ENCODE peak calls at places on chromosomes 16 and 17, in eight cellular contexts. One of them, this sample, is unnamed.

GRCh38 chr17:74677558-74678466 is 34.9 kb downstream of the CD300LF start:
- DNase-seq in adipocyte: no peak
- DNase-seq in GM12878: no peak
- DNase-seq in mammary epithelial cell: no peak
- DNase-seq in IMR-90: peak; percentile 2
- DNase-seq in NT2/D1: no peak
- DNase-seq in SK-N-SH: peak; percentile 77
- DNase-seq in fibroblast of lung: peak; percentile 15
- DNase-seq in this sample: no peak

GRCh38 chr16:21060027-21060510 is 90.6 kb downstream of the DNAH3 start:
- DNase-seq in adipocyte: no peak
- DNase-seq in GM12878: no peak
- DNase-seq in mammary epithelial cell: no peak
- DNase-seq in IMR-90: no peak
- DNase-seq in NT2/D1: no peak
- DNase-seq in SK-N-SH: no peak
- DNase-seq in fibroblast of lung: no peak
- DNase-seq in this sample: no peak

GRCh38 chr16:57871457-57871856 is 69.2 kb upstream of the KIFC3 start:
- DNase-seq in adipocyte: peak; percentile 63
- DNase-seq in GM12878: no peak
- DNase-seq in mammary epithelial cell: peak; percentile 59
- DNase-seq in IMR-90: peak; percentile 76
- DNase-seq in NT2/D1: no peak
- DNase-seq in SK-N-SH: no peak
- DNase-seq in fibroblast of lung: peak; percentile 31
- DNase-seq in this sample: no peak

GRCh38 chr16:89658221-89658879 is 714 bp downstream of the SPATA33 start:
- DNase-seq in adipocyte: peak; percentile 57
- DNase-seq in GM12878: no peak
- DNase-seq in mammary epithelial cell: no peak
- DNase-seq in IMR-90: no peak
- DNase-seq in NT2/D1: no peak
- DNase-seq in SK-N-SH: peak; percentile 71
- DNase-seq in fibroblast of lung: no peak
- DNase-seq in this sample: no peak

GRCh38 chr16:31888735-31889134 is 15.1 kb downstream of the ZNF267 start:
- DNase-seq in adipocyte: no peak
- DNase-seq in GM12878: no peak
- DNase-seq in mammary epithelial cell: no peak
- DNase-seq in IMR-90: no peak
- DNase-seq in NT2/D1: no peak
- DNase-seq in SK-N-SH: no peak
- DNase-seq in fibroblast of lung: no peak
- DNase-seq in this sample: no peak

GRCh38 chr16:1821861-1822611 is 4.6 kb downstream of the HAGH start:
- DNase-seq in adipocyte: no peak
- DNase-seq in GM12878: no peak
- DNase-seq in mammary epithelial cell: peak; percentile 40
- DNase-seq in IMR-90: no peak
- DNase-seq in NT2/D1: no peak
- DNase-seq in SK-N-SH: no peak
- DNase-seq in fibroblast of lung: no peak
- DNase-seq in this sample: no peak

GRCh38 chr17:75047398-75048098 is 523 bp downstream of the KCTD2 start:
- DNase-seq in adipocyte: peak; percentile 44
- DNase-seq in GM12878: no peak
- DNase-seq in mammary epithelial cell: no peak
- DNase-seq in IMR-90: no peak
- DNase-seq in NT2/D1: no peak
- DNase-seq in SK-N-SH: no peak
- DNase-seq in fibroblast of lung: no peak
- DNase-seq in this sample: no peak

GRCh38 chr16:83200005-83200779 is 573.4 kb downstream of the CDH13 start:
- DNase-seq in adipocyte: no peak
- DNase-seq in GM12878: no peak
- DNase-seq in mammary epithelial cell: peak; percentile 90
- DNase-seq in IMR-90: peak; percentile 22
- DNase-seq in NT2/D1: no peak
- DNase-seq in SK-N-SH: no peak
- DNase-seq in fibroblast of lung: no peak
- DNase-seq in this sample: no peak

GRCh38 chr16:19118938-19119431 is 5.2 kb downstream of the ITPRIPL2 start:
- DNase-seq in adipocyte: peak; percentile 95
- DNase-seq in GM12878: no peak
- DNase-seq in mammary epithelial cell: peak; percentile 81
- DNase-seq in IMR-90: peak; percentile 95
- DNase-seq in NT2/D1: no peak
- DNase-seq in SK-N-SH: no peak
- DNase-seq in fibroblast of lung: peak; percentile 93
- DNase-seq in this sample: no peak

GRCh38 chr16:81786321-81786720 is 7.2 kb downstream of the PLCG2 start:
- DNase-seq in adipocyte: no peak
- DNase-seq in GM12878: no peak
- DNase-seq in mammary epithelial cell: peak; percentile 84
- DNase-seq in IMR-90: peak; percentile 6
- DNase-seq in NT2/D1: peak; percentile 35
- DNase-seq in SK-N-SH: no peak
- DNase-seq in fibroblast of lung: no peak
- DNase-seq in this sample: no peak

GRCh38 chr17:63082952-63083351 is 116.9 kb downstream of the TANC2 start:
- DNase-seq in adipocyte: peak; percentile 13
- DNase-seq in GM12878: no peak
- DNase-seq in mammary epithelial cell: peak; percentile 14
- DNase-seq in IMR-90: peak; percentile 55
- DNase-seq in NT2/D1: no peak
- DNase-seq in SK-N-SH: no peak
- DNase-seq in fibroblast of lung: peak; percentile 13
- DNase-seq in this sample: no peak

GRCh38 chr16:55735120-55735781 is 79.5 kb downstream of the SLC6A2 start:
- DNase-seq in adipocyte: no peak
- DNase-seq in GM12878: no peak
- DNase-seq in mammary epithelial cell: peak; percentile 62
- DNase-seq in IMR-90: no peak
- DNase-seq in NT2/D1: no peak
- DNase-seq in SK-N-SH: no peak
- DNase-seq in fibroblast of lung: no peak
- DNase-seq in this sample: no peak

GRCh38 chr17:19781488-19782458 is 33.7 kb upstream of the ALDH3A1 start:
- DNase-seq in adipocyte: no peak
- DNase-seq in GM12878: no peak
- DNase-seq in mammary epithelial cell: no peak
- DNase-seq in IMR-90: no peak
- DNase-seq in NT2/D1: no peak
- DNase-seq in SK-N-SH: no peak
- DNase-seq in fibroblast of lung: no peak
- DNase-seq in this sample: no peak

GRCh38 chr16:55572439-55572838 is 6.0 kb downstream of the CAPNS2 start:
- DNase-seq in adipocyte: peak; percentile 49
- DNase-seq in GM12878: no peak
- DNase-seq in mammary epithelial cell: no peak
- DNase-seq in IMR-90: no peak
- DNase-seq in NT2/D1: no peak
- DNase-seq in SK-N-SH: no peak
- DNase-seq in fibroblast of lung: peak; percentile 39
- DNase-seq in this sample: no peak

GRCh38 chr17:40534431-40535189 is 30.7 kb downstream of the CCR7 start:
- DNase-seq in adipocyte: no peak
- DNase-seq in GM12878: no peak
- DNase-seq in mammary epithelial cell: no peak
- DNase-seq in IMR-90: no peak
- DNase-seq in NT2/D1: no peak
- DNase-seq in SK-N-SH: no peak
- DNase-seq in fibroblast of lung: peak; percentile 36
- DNase-seq in this sample: no peak

GRCh38 chr17:43406676-43407645 is 8.2 kb downstream of the ARL4D start:
- DNase-seq in adipocyte: peak; percentile 77
- DNase-seq in GM12878: no peak
- DNase-seq in mammary epithelial cell: no peak
- DNase-seq in IMR-90: peak; percentile 84
- DNase-seq in NT2/D1: no peak
- DNase-seq in SK-N-SH: no peak
- DNase-seq in fibroblast of lung: peak; percentile 65
- DNase-seq in this sample: no peak

GRCh38 chr17:40290629-40291296 is 3.1 kb downstream of the CDC6 start:
- DNase-seq in adipocyte: peak; percentile 97
- DNase-seq in GM12878: no peak
- DNase-seq in mammary epithelial cell: peak; percentile 88
- DNase-seq in IMR-90: peak; percentile 97
- DNase-seq in NT2/D1: no peak
- DNase-seq in SK-N-SH: peak; percentile 45
- DNase-seq in fibroblast of lung: peak; percentile 97
- DNase-seq in this sample: no peak

GRCh38 chr17:82416771-82417170 is 1.4 kb upstream of the HEXD start:
- DNase-seq in adipocyte: peak; percentile 19
- DNase-seq in GM12878: no peak
- DNase-seq in mammary epithelial cell: no peak
- DNase-seq in IMR-90: no peak
- DNase-seq in NT2/D1: no peak
- DNase-seq in SK-N-SH: no peak
- DNase-seq in fibroblast of lung: no peak
- DNase-seq in this sample: no peak

GRCh38 chr17:11391134-11391533 is 150.1 kb downstream of the SHISA6 start:
- DNase-seq in adipocyte: no peak
- DNase-seq in GM12878: no peak
- DNase-seq in mammary epithelial cell: no peak
- DNase-seq in IMR-90: no peak
- DNase-seq in NT2/D1: peak; percentile 16
- DNase-seq in SK-N-SH: peak; percentile 19
- DNase-seq in fibroblast of lung: no peak
- DNase-seq in this sample: no peak

GRCh38 chr16:47019563-47019962 is 46.1 kb upstream of the DNAJA2 start:
- DNase-seq in adipocyte: peak; percentile 30
- DNase-seq in GM12878: no peak
- DNase-seq in mammary epithelial cell: no peak
- DNase-seq in IMR-90: no peak
- DNase-seq in NT2/D1: no peak
- DNase-seq in SK-N-SH: no peak
- DNase-seq in fibroblast of lung: peak; percentile 23
- DNase-seq in this sample: no peak

GRCh38 chr16:76639685-76640289 is 362.6 kb downstream of the CNTNAP4 start:
- DNase-seq in adipocyte: peak; percentile 36
- DNase-seq in GM12878: no peak
- DNase-seq in mammary epithelial cell: peak; percentile 47
- DNase-seq in IMR-90: peak; percentile 1
- DNase-seq in NT2/D1: peak; percentile 46
- DNase-seq in SK-N-SH: peak; percentile 13
- DNase-seq in fibroblast of lung: peak; percentile 81
- DNase-seq in this sample: no peak

GRCh38 chr17:17728550-17729251 is 47.4 kb downstream of the RAI1 start:
- DNase-seq in adipocyte: no peak
- DNase-seq in GM12878: no peak
- DNase-seq in mammary epithelial cell: peak; percentile 86
- DNase-seq in IMR-90: no peak
- DNase-seq in NT2/D1: no peak
- DNase-seq in SK-N-SH: no peak
- DNase-seq in fibroblast of lung: no peak
- DNase-seq in this sample: no peak
- H3K9ac ChIP-seq in adipocyte: no peak overlapping the region
- H3K9ac ChIP-seq in GM12878: no peak overlapping the region
- H3K9ac ChIP-seq in mammary epithelial cell: peak overlapping the region; percentile 22
- H3K9ac ChIP-seq in IMR-90: no peak overlapping the region
- H3K9ac ChIP-seq in NT2/D1: no peak overlapping the region
- H3K9ac ChIP-seq in SK-N-SH: no peak overlapping the region
- H3K9ac ChIP-seq in fibroblast of lung: no peak overlapping the region
- H3K9ac ChIP-seq in this sample: no peak overlapping the region

DNA sequence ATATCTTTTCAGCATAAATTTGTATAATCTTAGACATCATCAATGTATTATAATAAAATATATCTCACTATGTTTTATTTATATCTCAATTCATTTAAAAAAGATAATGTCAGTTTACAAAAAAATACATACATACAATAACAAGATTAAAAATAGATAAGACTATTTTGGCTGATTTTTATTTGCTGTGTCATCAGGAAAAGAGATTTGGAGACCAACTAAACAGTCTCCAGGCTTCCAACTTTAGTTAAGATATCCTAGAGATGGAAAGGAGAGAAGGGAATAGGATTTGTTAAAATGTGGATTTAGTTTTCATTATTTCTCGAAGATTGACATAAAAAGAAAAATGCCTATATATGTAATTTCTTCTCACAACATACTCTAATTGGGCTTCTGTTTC is 433.8 kb upstream of the TOM1L1 start:
- DNase-seq in adipocyte: no peak
- DNase-seq in GM12878: no peak
- DNase-seq in mammary epithelial cell: no peak
- DNase-seq in IMR-90: no peak
- DNase-seq in NT2/D1: no peak
- DNase-seq in SK-N-SH: no peak
- DNase-seq in fibroblast of lung: no peak
- DNase-seq in this sample: no peak
- H3K9me3 ChIP-seq in adipocyte: no peaks in the 10 kb centered on the region
- H3K9me3 ChIP-seq in GM12878: no peaks in the 10 kb centered on the region
- H3K9me3 ChIP-seq in mammary epithelial cell: no peaks in the 10 kb centered on the region
- H3K9me3 ChIP-seq in IMR-90: peaks cover 10% of the 10 kb centered on the region
- H3K9me3 ChIP-seq in NT2/D1: no peaks in the 10 kb centered on the region
- H3K9me3 ChIP-seq in SK-N-SH: peaks cover 3% of the 10 kb centered on the region
- H3K9me3 ChIP-seq in fibroblast of lung: no peaks in the 10 kb centered on the region
- H3K9me3 ChIP-seq in this sample: no peaks in the 10 kb centered on the region

GRCh38 chr17:81096741-81097133 is 61.8 kb downstream of the BAIAP2 start:
- DNase-seq in adipocyte: no peak
- DNase-seq in GM12878: no peak
- DNase-seq in mammary epithelial cell: no peak
- DNase-seq in IMR-90: no peak
- DNase-seq in NT2/D1: no peak
- DNase-seq in SK-N-SH: no peak
- DNase-seq in fibroblast of lung: no peak
- DNase-seq in this sample: no peak

GRCh38 chr17:81095608-81095888 is 60.6 kb downstream of the BAIAP2 start:
- DNase-seq in adipocyte: no peak
- DNase-seq in GM12878: no peak
- DNase-seq in mammary epithelial cell: no peak
- DNase-seq in IMR-90: no peak
- DNase-seq in NT2/D1: no peak
- DNase-seq in SK-N-SH: no peak
- DNase-seq in fibroblast of lung: no peak
- DNase-seq in this sample: no peak

GRCh38 chr17:81097134-81097942 is 62.4 kb downstream of the BAIAP2 start:
- DNase-seq in adipocyte: peak; percentile 96
- DNase-seq in GM12878: no peak
- DNase-seq in mammary epithelial cell: peak; percentile 71
- DNase-seq in IMR-90: peak; percentile 84
- DNase-seq in NT2/D1: peak; percentile 27
- DNase-seq in SK-N-SH: peak; percentile 87
- DNase-seq in fibroblast of lung: peak; percentile 82
- DNase-seq in this sample: no peak

GRCh38 chr17:81099888-81100287 is 64.9 kb downstream of the BAIAP2 start:
- DNase-seq in adipocyte: no peak
- DNase-seq in GM12878: no peak
- DNase-seq in mammary epithelial cell: no peak
- DNase-seq in IMR-90: no peak
- DNase-seq in NT2/D1: no peak
- DNase-seq in SK-N-SH: no peak
- DNase-seq in fibroblast of lung: no peak
- DNase-seq in this sample: no peak

GRCh38 chr17:81097943-81098308 is 63.0 kb downstream of the BAIAP2 start:
- DNase-seq in adipocyte: peak; percentile 19
- DNase-seq in GM12878: no peak
- DNase-seq in mammary epithelial cell: peak; percentile 61
- DNase-seq in IMR-90: peak; percentile 30
- DNase-seq in NT2/D1: no peak
- DNase-seq in SK-N-SH: no peak
- DNase-seq in fibroblast of lung: no peak
- DNase-seq in this sample: no peak
- H3K9ac ChIP-seq in adipocyte: peak overlapping the region; percentile 82
- H3K9ac ChIP-seq in GM12878: no peak overlapping the region
- H3K9ac ChIP-seq in mammary epithelial cell: peak overlapping the region; percentile 41
- H3K9ac ChIP-seq in IMR-90: peak overlapping the region; percentile 77
- H3K9ac ChIP-seq in NT2/D1: peak overlapping the region; percentile 69
- H3K9ac ChIP-seq in SK-N-SH: peak overlapping the region; percentile 74
- H3K9ac ChIP-seq in fibroblast of lung: peak overlapping the region; percentile 78
- H3K9ac ChIP-seq in this sample: peak overlapping the region; percentile 48

GRCh38 chr16:10635367-10636021 is 55.1 kb upstream of the EMP2 start:
- DNase-seq in adipocyte: no peak
- DNase-seq in GM12878: no peak
- DNase-seq in mammary epithelial cell: no peak
- DNase-seq in IMR-90: no peak
- DNase-seq in NT2/D1: no peak
- DNase-seq in SK-N-SH: no peak
- DNase-seq in fibroblast of lung: no peak
- DNase-seq in this sample: no peak
- H3K9me3 ChIP-seq in adipocyte: peaks cover 13% of the 10 kb centered on the region
- H3K9me3 ChIP-seq in GM12878: no peaks in the 10 kb centered on the region
- H3K9me3 ChIP-seq in mammary epithelial cell: no peaks in the 10 kb centered on the region
- H3K9me3 ChIP-seq in IMR-90: peaks cover 3% of the 10 kb centered on the region
- H3K9me3 ChIP-seq in NT2/D1: no peaks in the 10 kb centered on the region
- H3K9me3 ChIP-seq in SK-N-SH: no peaks in the 10 kb centered on the region
- H3K9me3 ChIP-seq in fibroblast of lung: no peaks in the 10 kb centered on the region
- H3K9me3 ChIP-seq in this sample: no peaks in the 10 kb centered on the region

This sample was measured in SK-N-MC.